ENCODE peak calls at places on chromosomes 6 and 20, in four cellular contexts. One of them, this sample, is unnamed. For H3K4me1 and H3K36me3, the result is how much of the 10 kb centered on the place peaks cover.

GRCh38 chr20:4040283-4041179 is 25.2 kb upstream of the RNF24 start:
- DNase-seq in A673: no peak
- DNase-seq in mammary epithelial cell: peak
- DNase-seq in body of pancreas: peak
- DNase-seq in this sample: no peak

GRCh38 chr20:57629976-57630525 is 9.8 kb upstream of the ZBP1 start:
- DNase-seq in mammary epithelial cell: no peak
- DNase-seq in body of pancreas: no peak
- DNase-seq in A673: no peak
- DNase-seq in this sample: peak

GRCh38 chr6:12557760-12558159 is 158.8 kb upstream of the PHACTR1 start:
- DNase-seq in A673: no peak
- DNase-seq in mammary epithelial cell: no peak
- DNase-seq in body of pancreas: no peak
- DNase-seq in this sample: no peak

GRCh38 chr6:4466260-4466659 is 309.9 kb upstream of the CDYL start:
- DNase-seq in A673: no peak
- DNase-seq in mammary epithelial cell: no peak
- DNase-seq in body of pancreas: peak
- DNase-seq in this sample: no peak

GRCh38 chr6:4009486-4009885 is 69.5 kb downstream of the FAM217A start:
- DNase-seq in body of pancreas: no peak
- DNase-seq in mammary epithelial cell: no peak
- DNase-seq in A673: no peak
- DNase-seq in this sample: no peak

GRCh38 chr6:88722691-88723090 is 240.7 kb downstream of the RNGTT start:
- DNase-seq in mammary epithelial cell: no peak
- DNase-seq in body of pancreas: no peak
- DNase-seq in A673: no peak
- DNase-seq in this sample: no peak

GRCh38 chr6:146200136-146200708 is 171.4 kb downstream of the GRM1 start:
- DNase-seq in A673: peak
- DNase-seq in body of pancreas: no peak
- DNase-seq in mammary epithelial cell: no peak
- DNase-seq in this sample: no peak

GRCh38 chr20:21395666-21396044 is 1.7 kb downstream of the NKX2-4 start:
- DNase-seq in A673: no peak
- DNase-seq in mammary epithelial cell: no peak
- DNase-seq in body of pancreas: no peak
- DNase-seq in this sample: no peak

GRCh38 chr20:48639899-48640298 is 187.9 kb downstream of the PREX1 start:
- DNase-seq in mammary epithelial cell: no peak
- DNase-seq in body of pancreas: no peak
- DNase-seq in A673: no peak
- DNase-seq in this sample: no peak

GRCh38 chr6:112799889-112800288 is 452.8 kb downstream of the RFPL4B start:
- DNase-seq in A673: no peak
- DNase-seq in body of pancreas: no peak
- DNase-seq in mammary epithelial cell: no peak
- DNase-seq in this sample: no peak

GRCh38 chr6:118581489-118581959 is 33.4 kb downstream of the PLN start:
- DNase-seq in A673: peak
- DNase-seq in body of pancreas: peak
- DNase-seq in mammary epithelial cell: peak
- DNase-seq in this sample: no peak

GRCh38 chr20:38759135-38759534 is 10.9 kb downstream of the ACTR5 start:
- DNase-seq in mammary epithelial cell: no peak
- DNase-seq in A673: no peak
- DNase-seq in body of pancreas: no peak
- DNase-seq in this sample: no peak

GRCh38 chr6:11497881-11498280 is 39.7 kb upstream of the TMEM170B start:
- DNase-seq in mammary epithelial cell: peak
- DNase-seq in A673: no peak
- DNase-seq in body of pancreas: no peak
- DNase-seq in this sample: no peak

GRCh38 chr6:85470023-85470410 is 20.1 kb downstream of the NT5E start:
- DNase-seq in body of pancreas: no peak
- DNase-seq in A673: no peak
- DNase-seq in mammary epithelial cell: no peak
- DNase-seq in this sample: no peak

GRCh38 chr6:470901-471448 is 79.4 kb downstream of the IRF4 start:
- DNase-seq in mammary epithelial cell: no peak
- DNase-seq in A673: no peak
- DNase-seq in body of pancreas: no peak
- DNase-seq in this sample: no peak

GRCh38 chr20:50610212-50610718 is 81.1 kb downstream of the RIPOR3 start:
- DNase-seq in mammary epithelial cell: no peak
- DNase-seq in body of pancreas: no peak
- DNase-seq in A673: no peak
- DNase-seq in this sample: no peak

GRCh38 chr20:39110819-39111136 is 148.6 kb downstream of the DHX35 start:
- DNase-seq in mammary epithelial cell: no peak
- DNase-seq in A673: no peak
- DNase-seq in body of pancreas: no peak
- DNase-seq in this sample: no peak

GRCh38 chr6:109381007-109381746 is 1.1 kb downstream of the CD164 start:
- DNase-seq in mammary epithelial cell: peak
- DNase-seq in body of pancreas: peak
- DNase-seq in A673: peak
- DNase-seq in this sample: no peak

GRCh38 chr6:121670511-121670910 is 235.1 kb downstream of the GJA1 start:
- DNase-seq in mammary epithelial cell: no peak
- DNase-seq in A673: no peak
- DNase-seq in body of pancreas: no peak
- DNase-seq in this sample: no peak

GRCh38 chr6:1554241-1554880 is 55.4 kb upstream of the FOXC1 start:
- DNase-seq in body of pancreas: no peak
- DNase-seq in A673: no peak
- DNase-seq in mammary epithelial cell: no peak
- DNase-seq in this sample: no peak

GRCh38 chr6:28543671-28544131 is 18.0 kb downstream of the GPX5 start:
- DNase-seq in mammary epithelial cell: no peak
- DNase-seq in body of pancreas: no peak
- DNase-seq in A673: no peak
- DNase-seq in this sample: no peak

GRCh38 chr6:136051140-136051775 is 198.9 kb downstream of the MTFR2 start:
- DNase-seq in mammary epithelial cell: no peak
- DNase-seq in body of pancreas: no peak
- DNase-seq in A673: peak
- DNase-seq in this sample: no peak

GRCh38 chr6:138645976-138646640 is 127.5 kb upstream of the CCDC28A start:
- DNase-seq in A673: no peak
- DNase-seq in body of pancreas: no peak
- DNase-seq in mammary epithelial cell: no peak
- DNase-seq in this sample: peak

GRCh38 chr6:152129606-152130249 is 322.2 kb downstream of the ESR1 start:
- DNase-seq in mammary epithelial cell: no peak
- DNase-seq in A673: no peak
- DNase-seq in body of pancreas: no peak
- DNase-seq in this sample: no peak

GRCh38 chr6:144449218-144449617 is 164.1 kb downstream of the UTRN start:
- DNase-seq in mammary epithelial cell: no peak
- DNase-seq in A673: no peak
- DNase-seq in body of pancreas: no peak
- DNase-seq in this sample: no peak

GRCh38 chr20:49501917-49502316 is 19.4 kb upstream of the KCNB1 start:
- DNase-seq in A673: peak
- DNase-seq in mammary epithelial cell: peak
- DNase-seq in body of pancreas: no peak
- DNase-seq in this sample: peak

GRCh38 chr6:151071295-151071694 is 168.5 kb upstream of the AKAP12 start:
- DNase-seq in mammary epithelial cell: no peak
- DNase-seq in A673: no peak
- DNase-seq in body of pancreas: peak
- DNase-seq in this sample: no peak

GRCh38 chr6:78089551-78089950 is 436.7 kb downstream of the MEI4 start:
- DNase-seq in body of pancreas: no peak
- DNase-seq in mammary epithelial cell: no peak
- DNase-seq in A673: no peak
- DNase-seq in this sample: no peak

GRCh38 chr6:108944707-108945685 is 96.8 kb downstream of the ARMC2 start:
- DNase-seq in A673: no peak
- DNase-seq in body of pancreas: peak
- DNase-seq in mammary epithelial cell: peak
- DNase-seq in this sample: no peak

GRCh38 chr6:170038251-170038650 is 252.6 kb downstream of the DLL1 start:
- DNase-seq in body of pancreas: peak
- DNase-seq in A673: no peak
- DNase-seq in mammary epithelial cell: no peak
- DNase-seq in this sample: peak

GRCh38 chr6:73308712-73309533 is 45.2 kb downstream of the DPPA5 start:
- DNase-seq in body of pancreas: peak
- DNase-seq in mammary epithelial cell: peak
- DNase-seq in A673: peak
- DNase-seq in this sample: peak
- TF ChIP-seq CTCF in body of pancreas: no peak
- TF ChIP-seq CTCF in mammary epithelial cell: no peak
- TF ChIP-seq CTCF in A673: peak
- TF ChIP-seq CTCF in this sample: peak

DNA sequence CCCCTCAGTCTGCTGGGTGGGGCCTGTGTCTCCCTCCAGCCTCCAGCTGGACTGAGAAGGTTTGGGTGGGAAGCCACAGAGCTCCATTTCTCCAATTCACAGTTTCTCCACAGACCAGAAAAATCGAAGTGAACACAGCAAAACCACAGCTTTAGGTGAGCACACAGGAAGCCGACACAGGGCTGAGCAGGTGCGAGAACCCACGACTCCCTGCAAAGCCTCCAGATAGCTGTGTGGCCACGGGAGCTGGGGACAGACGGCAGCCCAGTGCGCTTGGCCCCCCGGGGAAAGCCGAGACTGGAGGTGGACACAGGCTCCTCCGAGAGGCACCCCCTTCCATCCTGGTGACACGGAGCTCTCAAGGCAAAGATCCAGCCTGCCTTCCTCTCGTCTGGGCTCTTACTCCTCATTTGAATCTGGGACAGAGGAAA is 29.0 kb upstream of the MPC1 start:
- DNase-seq in body of pancreas: no peak
- DNase-seq in mammary epithelial cell: no peak
- DNase-seq in A673: no peak
- DNase-seq in this sample: no peak
- H3K4me1 ChIP-seq in body of pancreas: under half
- H3K4me1 ChIP-seq in mammary epithelial cell: under half
- H3K4me1 ChIP-seq in A673: under half
- H3K4me1 ChIP-seq in this sample: under half

DNA sequence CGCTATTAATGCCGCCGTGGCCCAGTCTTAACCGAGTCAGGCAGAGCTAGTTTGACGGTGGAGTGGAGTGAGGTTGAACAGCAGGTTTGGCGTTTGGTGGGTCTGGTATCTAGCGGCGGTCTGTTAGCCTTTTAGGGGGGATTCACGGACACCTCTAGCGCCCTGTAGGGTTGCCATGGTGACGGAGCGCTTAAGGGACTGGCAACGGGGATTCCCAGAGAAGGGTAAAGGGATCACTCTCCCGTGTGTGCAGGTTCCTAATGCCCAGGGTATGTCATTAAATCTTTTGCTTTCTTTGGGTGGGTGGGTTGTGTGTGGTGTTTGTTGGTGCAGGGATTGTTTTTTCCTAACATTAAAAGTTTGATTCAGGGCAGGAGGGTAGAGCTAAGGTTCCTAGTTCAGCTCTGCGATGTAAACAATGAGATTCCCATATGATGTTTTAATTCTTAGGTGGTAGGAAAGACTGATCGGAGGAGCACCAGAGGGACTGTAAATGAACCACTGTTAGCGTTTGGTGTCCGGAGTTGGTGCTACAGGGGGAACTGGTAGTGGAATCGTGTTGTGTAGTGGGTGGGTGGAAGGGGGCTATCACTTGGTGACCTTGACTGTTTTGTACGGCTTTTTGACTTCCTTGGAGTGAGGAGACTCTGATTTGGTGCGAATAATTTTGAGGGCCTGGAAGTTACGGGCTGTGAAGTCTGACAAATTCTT is 4.9 kb downstream of the BRD2 start:
- DNase-seq in A673: peak
- DNase-seq in body of pancreas: peak
- DNase-seq in mammary epithelial cell: peak
- DNase-seq in this sample: no peak
- H3K36me3 ChIP-seq in A673: half or more
- H3K36me3 ChIP-seq in body of pancreas: under half
- H3K36me3 ChIP-seq in mammary epithelial cell: under half
- H3K36me3 ChIP-seq in this sample: under half

DNA sequence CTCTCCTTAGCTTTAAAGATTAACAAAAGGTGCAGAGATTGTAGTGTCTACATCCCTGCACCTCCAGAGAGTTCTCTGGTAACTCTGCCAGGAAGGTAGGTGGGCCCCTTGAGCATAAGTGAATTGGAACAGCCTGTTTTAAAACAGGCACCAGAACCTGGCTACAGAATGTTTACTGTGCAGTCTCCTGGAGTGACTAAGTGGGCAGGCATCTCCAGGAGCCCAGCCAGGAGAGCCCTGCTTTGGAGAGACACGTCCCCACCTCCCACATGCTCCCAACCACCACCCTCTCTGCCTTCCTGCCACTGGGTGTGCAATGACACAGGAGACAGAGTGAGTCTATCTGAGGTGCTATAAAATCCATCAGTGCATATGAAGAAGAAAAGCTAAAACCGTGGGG is 110.3 kb upstream of the EYA4 start:
- DNase-seq in A673: no peak
- DNase-seq in mammary epithelial cell: peak
- DNase-seq in body of pancreas: peak
- DNase-seq in this sample: no peak
- TF ChIP-seq CTCF in A673: no peak
- TF ChIP-seq CTCF in mammary epithelial cell: peak
- TF ChIP-seq CTCF in body of pancreas: no peak
- TF ChIP-seq CTCF in this sample: no peak

GRCh38 chr6:123014835-123015234 is 18.8 kb downstream of the CLVS2 start:
- DNase-seq in mammary epithelial cell: no peak
- DNase-seq in body of pancreas: no peak
- DNase-seq in A673: no peak
- DNase-seq in this sample: no peak
- H3K4me1 ChIP-seq in mammary epithelial cell: under half
- H3K4me1 ChIP-seq in body of pancreas: under half
- H3K4me1 ChIP-seq in A673: under half
- H3K4me1 ChIP-seq in this sample: under half

This sample was measured in Caco-2.